ENCODE peak calls at places on chromosomes 13 and 19, in six cellular contexts. Y is activated CD8-positive, alpha-beta T cell treated with anti-CD3 and anti-CD28 coated beads for 36 hours; B is stimulated activated CD4-positive, alpha-beta T cell treated with anti-CD3 and anti-CD28 coated beads, TNF-alpha, amount 100 ng/mL, for 48 hours; J is CD4-positive, alpha-beta memory T cell; M is activated CD8-positive, alpha-beta memory T cell treated with anti-CD3 and anti-CD28 coated beads, Interleukin-2, amount 10 ng/mL, durations not matched to agents 7 days and 5 days; H is sigmoid colon. P is an unnamed sample.
A peak's percentile ranks its signal among the peaks of the same experiment; 100 is the strongest.

GRCh38 chr13:49366841-49367240 is 77.0 kb downstream of the CAB39L start:
- DNase-seq in J (no peak), M (no peak), Y (no peak), H (peak; percentile 65), B (no peak), P (no peak)

GRCh38 chr19:1213391-1214286 is 8.1 kb downstream of the STK11 start:
- DNase-seq in M (no peak), J (peak; percentile 71), B (peak; percentile 45), H (peak; percentile 91), Y (peak; percentile 73), P (peak; percentile 83)

GRCh38 chr19:54465367-54466109 is 2.0 kb upstream of the LENG9 start:
- DNase-seq in Y (no peak), B (no peak), H (no peak), J (no peak), M (no peak), P (no peak)

GRCh38 chr19:17026706-17027427 is at the start of gene CPAMD8:
- DNase-seq in B (no peak), J (no peak), Y (no peak), H (no peak), M (no peak), P (no peak)

GRCh38 chr13:49241296-49241695 is 6.4 kb upstream of the CDADC1 start:
- DNase-seq in M (no peak), Y (no peak), H (no peak), J (no peak), B (no peak), P (no peak)

GRCh38 chr13:73341748-73342147 is 282.9 kb downstream of the KLF5 start:
- DNase-seq in Y (no peak), M (no peak), B (no peak), H (no peak), J (no peak), P (no peak)

GRCh38 chr13:74046461-74046860 is 87.7 kb downstream of the KLF12 start:
- DNase-seq in Y (no peak), M (no peak), B (no peak), H (no peak), J (no peak), P (no peak)

GRCh38 chr13:23709521-23709920 is 139.3 kb downstream of the TNFRSF19 start:
- DNase-seq in M (no peak), H (no peak), Y (no peak), J (no peak), B (no peak), P (no peak)

GRCh38 chr19:1408300-1409203 is 1.2 kb downstream of the DAZAP1 start:
- DNase-seq in B (peak; percentile 40), J (peak; percentile 71), Y (peak; percentile 72), H (peak; percentile 77), M (peak; percentile 74), P (no peak)

GRCh38 chr19:1363599-1363998 is 20.1 kb upstream of the NDUFS7 start:
- DNase-seq in B (no peak), Y (peak; percentile 57), J (peak; percentile 18), H (no peak), M (peak; percentile 78), P (peak; percentile 63)

GRCh38 chr19:51724543-51724942 is 752 bp upstream of the HAS1 start:
- DNase-seq in B (no peak), M (no peak), J (no peak), Y (no peak), H (peak; percentile 74), P (no peak)

GRCh38 chr13:107031691-107032090 is 463.8 kb upstream of the ARGLU1 start:
- DNase-seq in J (no peak), H (no peak), B (no peak), M (no peak), Y (no peak), P (no peak)

GRCh38 chr13:101452519-101453485 is at the start of gene ITGBL1:
- DNase-seq in H (no peak), M (no peak), B (no peak), J (no peak), Y (no peak), P (no peak)

GRCh38 chr13:51817717-51818116 is 13.8 kb upstream of the DHRS12 start:
- DNase-seq in H (peak; percentile 58), J (no peak), B (no peak), Y (no peak), M (no peak), P (no peak)

GRCh38 chr13:24630851-24631341 is 49.3 kb upstream of the ATP12A start:
- DNase-seq in H (no peak), J (no peak), M (no peak), B (no peak), Y (no peak), P (no peak)

GRCh38 chr19:1000591-1001537 is 645 bp downstream of the GRIN3B start:
- DNase-seq in M (no peak), Y (no peak), B (no peak), H (no peak), J (no peak), P (no peak)

GRCh38 chr13:69474286-69474685 is 633.3 kb upstream of the ATXN8OS start:
- DNase-seq in H (no peak), B (no peak), J (no peak), M (no peak), Y (no peak), P (no peak)

GRCh38 chr19:53915000-53915399 is 5.9 kb downstream of the CACNG7 start:
- DNase-seq in H (no peak), Y (no peak), J (no peak), M (no peak), B (no peak), P (no peak)

GRCh38 chr13:21371011-21371410 is 88.1 kb downstream of the ZDHHC20 start:
- DNase-seq in J (no peak), M (no peak), Y (no peak), B (no peak), H (no peak), P (no peak)

GRCh38 chr19:13875824-13876223 is 1.1 kb upstream of the NANOS3 start:
- DNase-seq in J (no peak), Y (no peak), H (no peak), M (no peak), B (no peak), P (no peak)

GRCh38 chr19:39792999-39793546 is 14.4 kb downstream of the LEUTX start:
- DNase-seq in J (peak; percentile 69), Y (peak; percentile 86), M (peak; percentile 82), H (peak; percentile 81), B (peak; percentile 66), P (peak; percentile 25)

GRCh38 chr13:80881495-80882482 is 540.9 kb upstream of the SPRY2 start:
- DNase-seq in H (no peak), B (no peak), M (no peak), J (no peak), Y (no peak), P (no peak)

GRCh38 chr19:9498183-9498902 is at the start of gene ZNF560:
- DNase-seq in B (peak; percentile 10), M (peak; percentile 41), J (no peak), H (no peak), Y (peak; percentile 54), P (no peak)

GRCh38 chr13:108269601-108270328 is at the start of gene TNFSF13B:
- DNase-seq in J (peak; percentile 29), Y (peak; percentile 76), B (peak; percentile 11), M (peak; percentile 69), H (peak; percentile 62), P (peak; percentile 90)

GRCh38 chr13:22596157-22596863 is 584.5 kb upstream of the SGCG start:
- DNase-seq in Y (no peak), J (no peak), M (no peak), H (no peak), B (no peak), P (no peak)

GRCh38 chr13:44719857-44720671 is 143.9 kb upstream of the TSC22D1 start:
- DNase-seq in Y (no peak), J (no peak), M (no peak), B (no peak), H (no peak), P (no peak)

GRCh38 chr19:46428278-46429141 is at the start of gene PNMA8C:
- DNase-seq in M (peak; percentile 85), B (peak; percentile 50), Y (peak; percentile 78), J (peak; percentile 29), H (peak; percentile 82), P (peak; percentile 30)

GRCh38 chr19:3403489-3404323 is 37.3 kb downstream of the NFIC start:
- DNase-seq in M (no peak), H (peak; percentile 99), J (no peak), B (no peak), Y (no peak), P (no peak)

GRCh38 chr13:29511439-29511814 is 84.1 kb downstream of the SLC7A1 start:
- DNase-seq in H (no peak), M (no peak), Y (no peak), B (no peak), J (no peak), P (no peak)

GRCh38 chr19:4208385-4209094 is 20.8 kb upstream of the EBI3 start:
- DNase-seq in B (no peak), J (no peak), M (no peak), Y (no peak), H (no peak), P (no peak)

GRCh38 chr13:66492479-66492878 is 737.7 kb downstream of the PCDH9 start:
- DNase-seq in B (no peak), H (no peak), Y (peak; percentile 14), M (no peak), J (no peak), P (no peak)

GRCh38 chr19:38812841-38813320 is at the start of gene LGALS4:
- DNase-seq in Y (no peak), J (no peak), H (no peak), B (no peak), M (no peak), P (no peak)